ENCODE peak calls at places on chromosomes 4 and X, in eight cellular contexts. X is GM23248, G is PC-3, K is K562, Y is IMR-90, P is hepatocyte, V is GM23338, M is neural progenitor cell. R is an unnamed sample.

GRCh38 chr4:127776620-127777019 is 5.5 kb upstream of the HSPA4L start:
- DNase-seq in X (no peak), G (peak), K (no peak), Y (no peak), P (no peak), V (no peak), M (no peak), R (peak)

GRCh38 chrX:21993265-21993664 is 38.9 kb upstream of the PHEX start:
- DNase-seq in X (no peak), G (no peak), K (no peak), Y (no peak), P (no peak), V (no peak), M (no peak), R (no peak)

GRCh38 chr4:27084685-27085356 is 224.2 kb downstream of the STIM2 start:
- DNase-seq in X (peak), G (peak), K (peak), Y (peak), P (peak), V (peak), M (peak), R (peak)

GRCh38 chrX:43868791-43869190 is 13.5 kb downstream of the MAOB start:
- DNase-seq in X (no peak), G (peak), K (no peak), Y (peak), P (no peak), V (no peak), M (no peak), R (no peak)

GRCh38 chr4:114349543-114350175 is 248.9 kb upstream of the UGT8 start:
- DNase-seq in X (peak), G (peak), K (no peak), Y (peak), P (no peak), V (no peak), M (no peak), R (no peak)

GRCh38 chr4:141416219-141416618 is 195.5 kb downstream of the ZNF330 start:
- DNase-seq in X (peak), G (no peak), K (no peak), Y (peak), P (no peak), V (no peak), M (no peak), R (no peak)

GRCh38 chrX:150463566-150463965 is 100.4 kb downstream of the MAMLD1 start:
- DNase-seq in X (no peak), G (no peak), K (no peak), Y (no peak), P (no peak), V (no peak), M (no peak), R (no peak)

GRCh38 chrX:40154853-40155616 is 57.3 kb upstream of the BCOR start:
- DNase-seq in X (peak), G (peak), K (peak), Y (peak), P (peak), V (peak), M (peak), R (peak)

GRCh38 chr4:151627491-151627890 is 133.3 kb downstream of the GATB start:
- DNase-seq in X (peak), G (peak), K (no peak), Y (peak), P (no peak), V (no peak), M (no peak), R (no peak)

GRCh38 chr4:2591189-2591588 is 54.7 kb downstream of the FAM193A start:
- DNase-seq in X (peak), G (no peak), K (no peak), Y (peak), P (no peak), V (peak), M (peak), R (no peak)

GRCh38 chr4:89681219-89681618 is 155.7 kb downstream of the SNCA start:
- DNase-seq in X (no peak), G (no peak), K (no peak), Y (no peak), P (peak), V (peak), M (peak), R (peak)

GRCh38 chr4:13933163-13933562 is 305.6 kb upstream of the BOD1L1 start:
- DNase-seq in X (peak), G (no peak), K (no peak), Y (peak), P (peak), V (peak), M (no peak), R (no peak)

GRCh38 chr4:96247096-96247495 is 407.2 kb downstream of the PDHA2 start:
- DNase-seq in X (no peak), G (no peak), K (no peak), Y (no peak), P (no peak), V (no peak), M (no peak), R (no peak)

GRCh38 chrX:106932492-106932923 is 12.3 kb downstream of the CLDN2 start:
- DNase-seq in X (peak), G (peak), K (no peak), Y (peak), P (peak), V (no peak), M (no peak), R (no peak)

GRCh38 chrX:12137982-12138365 is 299 bp upstream of the FRMPD4 start:
- DNase-seq in X (no peak), G (peak), K (no peak), Y (no peak), P (no peak), V (peak), M (peak), R (no peak)

GRCh38 chrX:20547649-20548051 is 280.9 kb upstream of the RPS6KA3 start:
- DNase-seq in X (peak), G (peak), K (no peak), Y (peak), P (peak), V (no peak), M (no peak), R (peak)

GRCh38 chr4:62431513-62431912 is 1231.4 kb downstream of the ADGRL3 start:
- DNase-seq in X (no peak), G (no peak), K (no peak), Y (no peak), P (no peak), V (no peak), M (no peak), R (peak)

GRCh38 chrX:134603806-134604700 is 54.2 kb downstream of the PLAC1 start:
- DNase-seq in X (peak), G (peak), K (no peak), Y (peak), P (no peak), V (peak), M (no peak), R (no peak)

GRCh38 chr4:182143086-182143821 is 99.9 kb upstream of the TENM3 start:
- DNase-seq in X (peak), G (no peak), K (no peak), Y (peak), P (peak), V (peak), M (peak), R (no peak)

GRCh38 chr4:185931375-185931774 is 119.4 kb upstream of the SORBS2 start:
- DNase-seq in X (no peak), G (no peak), K (no peak), Y (no peak), P (no peak), V (no peak), M (no peak), R (no peak)

GRCh38 chr4:13980317-13980716 is 352.8 kb upstream of the BOD1L1 start:
- DNase-seq in X (peak), G (peak), K (no peak), Y (peak), P (peak), V (no peak), M (no peak), R (no peak)

GRCh38 chr4:54660145-54660535 is 2.4 kb downstream of the KIT start:
- DNase-seq in X (no peak), G (peak), K (no peak), Y (no peak), P (no peak), V (no peak), M (no peak), R (no peak)

GRCh38 chr4:108342325-108342986 is 173.7 kb upstream of the LEF1 start:
- DNase-seq in X (no peak), G (no peak), K (no peak), Y (no peak), P (no peak), V (no peak), M (no peak), R (peak)

GRCh38 chr4:16126714-16127113 is 42.9 kb upstream of the PROM1 start:
- DNase-seq in X (no peak), G (no peak), K (no peak), Y (no peak), P (no peak), V (no peak), M (no peak), R (no peak)

GRCh38 chr4:39151120-39151713 is 31.1 kb upstream of the WDR19 start:
- DNase-seq in X (peak), G (no peak), K (no peak), Y (peak), P (no peak), V (no peak), M (no peak), R (no peak)

GRCh38 chr4:56995525-56995924 is 16.8 kb downstream of the POLR2B start:
- DNase-seq in X (peak), G (no peak), K (no peak), Y (peak), P (peak), V (no peak), M (no peak), R (no peak)

GRCh38 chrX:10130354-10130753 is 26.4 kb upstream of the CLCN4 start:
- DNase-seq in X (no peak), G (no peak), K (no peak), Y (no peak), P (no peak), V (no peak), M (no peak), R (no peak)

GRCh38 chr4:44145868-44146267 is 302.7 kb downstream of the KCTD8 start:
- DNase-seq in X (no peak), G (peak), K (no peak), Y (peak), P (no peak), V (no peak), M (no peak), R (no peak)

GRCh38 chr4:23999714-24000113 is 109.9 kb upstream of the PPARGC1A start:
- DNase-seq in X (peak), G (peak), K (no peak), Y (peak), P (no peak), V (no peak), M (no peak), R (no peak)

GRCh38 chrX:118056870-118057269 is 59.7 kb downstream of the KLHL13 start:
- DNase-seq in X (no peak), G (no peak), K (no peak), Y (no peak), P (no peak), V (no peak), M (no peak), R (no peak)

GRCh38 chrX:25344191-25344936 is 328.6 kb upstream of the ARX start:
- DNase-seq in X (no peak), G (no peak), K (no peak), Y (no peak), P (no peak), V (no peak), M (peak), R (no peak)

GRCh38 chr4:124943938-124944337 is 231.4 kb upstream of the ANKRD50 start:
- DNase-seq in X (no peak), G (no peak), K (no peak), Y (no peak), P (no peak), V (peak), M (no peak), R (no peak)

GRCh38 chr4:75633846-75634245 is 3.5 kb upstream of the CDKL2 start:
- DNase-seq in X (peak), G (no peak), K (no peak), Y (peak), P (no peak), V (no peak), M (no peak), R (peak)

GRCh38 chr4:75629239-75629638 is 1.1 kb downstream of the CDKL2 start:
- DNase-seq in X (no peak), G (no peak), K (no peak), Y (no peak), P (no peak), V (no peak), M (no peak), R (no peak)

GRCh38 chr4:75630174-75630931 is at the start of gene CDKL2:
- DNase-seq in X (peak), G (peak), K (no peak), Y (no peak), P (peak), V (peak), M (peak), R (peak)

GRCh38 chr4:75634281-75634680 is 4.0 kb upstream of the CDKL2 start:
- DNase-seq in X (peak), G (peak), K (no peak), Y (no peak), P (no peak), V (no peak), M (no peak), R (no peak)

DNA sequence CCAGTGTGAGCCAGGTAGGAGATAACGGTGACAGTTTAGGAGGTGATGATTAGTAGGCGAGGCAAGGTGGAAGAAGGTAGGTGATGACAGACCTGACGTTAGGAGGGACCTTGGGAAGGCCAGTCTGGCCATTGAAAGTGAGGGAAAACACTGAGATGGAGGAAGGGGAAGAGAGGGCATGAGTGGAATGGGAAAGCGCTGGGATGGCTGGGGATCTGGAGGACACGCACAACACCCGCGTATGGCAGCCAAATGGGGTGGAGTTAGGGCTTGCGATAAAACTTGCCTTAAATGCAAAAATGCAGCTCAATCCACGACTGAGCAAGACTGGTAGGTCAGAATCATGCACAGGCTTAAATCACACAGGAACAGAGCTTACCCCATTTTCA is 598 bp upstream of the CDKL2 start:
- DNase-seq in X (no peak), G (no peak), K (no peak), Y (no peak), P (no peak), V (no peak), M (no peak), R (no peak)
- H3K4me2 ChIP-seq in X (peak), G (peak), K (no peak), Y (peak), P (peak), V (peak), M (peak), R (peak)

GRCh38 chr4:188295899-188296298 is 156.7 kb downstream of the TRIML1 start:
- DNase-seq in X (no peak), G (no peak), K (no peak), Y (peak), P (no peak), V (no peak), M (no peak), R (no peak)

GRCh38 chr4:188299161-188299560 is 159.9 kb downstream of the TRIML1 start:
- DNase-seq in X (no peak), G (no peak), K (no peak), Y (peak), P (no peak), V (no peak), M (no peak), R (no peak)

GRCh38 chr4:188297873-188298272 is 158.6 kb downstream of the TRIML1 start:
- DNase-seq in X (peak), G (no peak), K (no peak), Y (peak), P (no peak), V (no peak), M (no peak), R (no peak)
- H2AFZ ChIP-seq in X (no peak), G (no peak), K (no peak), Y (peak), P (no peak), V (peak), M (no peak), R (no peak)

GRCh38 chr4:168129046-168129772 is 36.9 kb downstream of the ANXA10 start:
- DNase-seq in X (no peak), G (no peak), K (no peak), Y (no peak), P (no peak), V (no peak), M (peak), R (no peak)
- H3K4me2 ChIP-seq in X (no peak), G (peak), K (no peak), Y (peak), P (no peak), V (no peak), M (no peak), R (no peak)

GRCh38 chr4:155478336-155478825 is 101.6 kb upstream of the MAP9 start:
- DNase-seq in X (peak), G (peak), K (no peak), Y (peak), P (no peak), V (no peak), M (no peak), R (no peak)
- H2AFZ ChIP-seq in X (no peak), G (no peak), K (no peak), Y (no peak), P (no peak), V (no peak), M (no peak), R (no peak)